ENCODE peak calls at places on chromosome 13, in seven cellular contexts. One of them, this sample, is unnamed.

GRCh38 chr13:51834581-51835158 is 10.3 kb downstream of the TMEM272 start:
- DNase-seq in GM12878: no peak
- DNase-seq in K562: no peak
- DNase-seq in GM23338: no peak
- DNase-seq in A549: no peak
- DNase-seq in HepG2: no peak
- DNase-seq in HL-60: no peak
- DNase-seq in this sample: no peak

GRCh38 chr13:30791354-30791921 is 56.1 kb downstream of the ALOX5AP start:
- DNase-seq in GM12878: no peak
- DNase-seq in A549: no peak
- DNase-seq in GM23338: no peak
- DNase-seq in HepG2: no peak
- DNase-seq in K562: no peak
- DNase-seq in HL-60: no peak
- DNase-seq in this sample: no peak

GRCh38 chr13:99086869-99087129 is 108.9 kb upstream of the DOCK9 start:
- DNase-seq in K562: no peak
- DNase-seq in GM12878: no peak
- DNase-seq in HL-60: no peak
- DNase-seq in GM23338: no peak
- DNase-seq in A549: no peak
- DNase-seq in HepG2: no peak
- DNase-seq in this sample: no peak

GRCh38 chr13:101289764-101290163 is 126.5 kb downstream of the NALCN start:
- DNase-seq in GM23338: peak
- DNase-seq in GM12878: no peak
- DNase-seq in HepG2: no peak
- DNase-seq in A549: peak
- DNase-seq in K562: no peak
- DNase-seq in HL-60: no peak
- DNase-seq in this sample: no peak

GRCh38 chr13:68759617-68760016 is 1348.0 kb upstream of the ATXN8OS start:
- DNase-seq in HepG2: no peak
- DNase-seq in K562: no peak
- DNase-seq in GM23338: no peak
- DNase-seq in A549: no peak
- DNase-seq in HL-60: no peak
- DNase-seq in GM12878: no peak
- DNase-seq in this sample: no peak

GRCh38 chr13:64505511-64505910 is 2724.6 kb downstream of the PCDH9 start:
- DNase-seq in GM23338: no peak
- DNase-seq in A549: no peak
- DNase-seq in K562: no peak
- DNase-seq in HepG2: no peak
- DNase-seq in GM12878: no peak
- DNase-seq in HL-60: no peak
- DNase-seq in this sample: no peak

GRCh38 chr13:43285891-43286602 is 262.7 kb downstream of the DNAJC15 start:
- DNase-seq in GM23338: no peak
- DNase-seq in A549: no peak
- DNase-seq in HL-60: no peak
- DNase-seq in GM12878: no peak
- DNase-seq in K562: no peak
- DNase-seq in HepG2: no peak
- DNase-seq in this sample: no peak

GRCh38 chr13:106490887-106491321 is 44.6 kb downstream of the EFNB2 start:
- DNase-seq in GM23338: no peak
- DNase-seq in HL-60: no peak
- DNase-seq in HepG2: no peak
- DNase-seq in GM12878: no peak
- DNase-seq in A549: no peak
- DNase-seq in K562: no peak
- DNase-seq in this sample: no peak

GRCh38 chr13:85194482-85194881 is 604.7 kb downstream of the SLITRK6 start:
- DNase-seq in GM23338: no peak
- DNase-seq in HL-60: no peak
- DNase-seq in A549: no peak
- DNase-seq in GM12878: no peak
- DNase-seq in HepG2: no peak
- DNase-seq in K562: no peak
- DNase-seq in this sample: no peak

GRCh38 chr13:50908371-50908770 is 1.2 kb upstream of the RNASEH2B start:
- DNase-seq in HepG2: no peak
- DNase-seq in K562: no peak
- DNase-seq in HL-60: no peak
- DNase-seq in A549: no peak
- DNase-seq in GM23338: no peak
- DNase-seq in GM12878: no peak
- DNase-seq in this sample: no peak

GRCh38 chr13:51148952-51149573 is 38.0 kb upstream of the C13orf42 start:
- DNase-seq in K562: no peak
- DNase-seq in HL-60: peak
- DNase-seq in A549: peak
- DNase-seq in GM12878: no peak
- DNase-seq in GM23338: peak
- DNase-seq in HepG2: no peak
- DNase-seq in this sample: no peak

GRCh38 chr13:95474992-95475391 is 77.5 kb upstream of the CLDN10 start:
- DNase-seq in GM23338: peak
- DNase-seq in K562: no peak
- DNase-seq in HL-60: no peak
- DNase-seq in HepG2: no peak
- DNase-seq in GM12878: no peak
- DNase-seq in A549: no peak
- DNase-seq in this sample: no peak

GRCh38 chr13:35891973-35892441 is 239.2 kb downstream of the DCLK1 start:
- DNase-seq in K562: no peak
- DNase-seq in GM12878: no peak
- DNase-seq in HepG2: no peak
- DNase-seq in GM23338: no peak
- DNase-seq in HL-60: no peak
- DNase-seq in A549: peak
- DNase-seq in this sample: peak

GRCh38 chr13:49792550-49793324 is at the start of gene KPNA3:
- DNase-seq in GM23338: peak
- DNase-seq in K562: peak
- DNase-seq in HepG2: peak
- DNase-seq in GM12878: peak
- DNase-seq in HL-60: peak
- DNase-seq in A549: peak
- DNase-seq in this sample: peak

GRCh38 chr13:102392810-102393209 is 9.0 kb downstream of the FGF14 start:
- DNase-seq in HL-60: no peak
- DNase-seq in GM23338: no peak
- DNase-seq in K562: no peak
- DNase-seq in A549: no peak
- DNase-seq in HepG2: no peak
- DNase-seq in GM12878: no peak
- DNase-seq in this sample: no peak

GRCh38 chr13:24225930-24226329 is 65.4 kb downstream of the SPATA13 start:
- DNase-seq in HepG2: no peak
- DNase-seq in A549: no peak
- DNase-seq in K562: no peak
- DNase-seq in GM23338: peak
- DNase-seq in HL-60: no peak
- DNase-seq in GM12878: no peak
- DNase-seq in this sample: no peak

GRCh38 chr13:24222756-24223155 is 62.2 kb downstream of the SPATA13 start:
- DNase-seq in HepG2: no peak
- DNase-seq in K562: no peak
- DNase-seq in HL-60: no peak
- DNase-seq in GM23338: no peak
- DNase-seq in GM12878: no peak
- DNase-seq in A549: no peak
- DNase-seq in this sample: no peak

GRCh38 chr13:24223341-24224231 is 63.1 kb downstream of the SPATA13 start:
- DNase-seq in GM23338: no peak
- DNase-seq in HepG2: no peak
- DNase-seq in A549: no peak
- DNase-seq in HL-60: no peak
- DNase-seq in K562: no peak
- DNase-seq in GM12878: no peak
- DNase-seq in this sample: no peak

GRCh38 chr13:24225062-24225461 is 64.5 kb downstream of the SPATA13 start:
- DNase-seq in GM12878: no peak
- DNase-seq in K562: no peak
- DNase-seq in GM23338: no peak
- DNase-seq in A549: no peak
- DNase-seq in HepG2: no peak
- DNase-seq in HL-60: no peak
- DNase-seq in this sample: no peak

GRCh38 chr13:24224232-24224680 is 63.7 kb downstream of the SPATA13 start:
- DNase-seq in A549: no peak
- DNase-seq in HepG2: no peak
- DNase-seq in K562: no peak
- DNase-seq in GM23338: no peak
- DNase-seq in GM12878: no peak
- DNase-seq in HL-60: no peak
- DNase-seq in this sample: no peak
- H3K4me3 ChIP-seq in A549: no peak
- H3K4me3 ChIP-seq in HepG2: no peak
- H3K4me3 ChIP-seq in K562: no peak
- H3K4me3 ChIP-seq in GM23338: no peak
- H3K4me3 ChIP-seq in GM12878: peak
- H3K4me3 ChIP-seq in HL-60: no peak
- H3K4me3 ChIP-seq in this sample: no peak

GRCh38 chr13:107518292-107518691 is 697.0 kb downstream of the LIG4 start:
- DNase-seq in A549: no peak
- DNase-seq in K562: no peak
- DNase-seq in HepG2: no peak
- DNase-seq in GM23338: peak
- DNase-seq in GM12878: no peak
- DNase-seq in HL-60: no peak
- DNase-seq in this sample: no peak
- TF ChIP-seq REST in A549: peak
- TF ChIP-seq REST in K562: no peak
- TF ChIP-seq REST in HepG2: no peak
- TF ChIP-seq REST in GM23338: peak
- TF ChIP-seq REST in GM12878: peak
- TF ChIP-seq REST in HL-60: peak
- TF ChIP-seq REST in this sample: peak

DNA sequence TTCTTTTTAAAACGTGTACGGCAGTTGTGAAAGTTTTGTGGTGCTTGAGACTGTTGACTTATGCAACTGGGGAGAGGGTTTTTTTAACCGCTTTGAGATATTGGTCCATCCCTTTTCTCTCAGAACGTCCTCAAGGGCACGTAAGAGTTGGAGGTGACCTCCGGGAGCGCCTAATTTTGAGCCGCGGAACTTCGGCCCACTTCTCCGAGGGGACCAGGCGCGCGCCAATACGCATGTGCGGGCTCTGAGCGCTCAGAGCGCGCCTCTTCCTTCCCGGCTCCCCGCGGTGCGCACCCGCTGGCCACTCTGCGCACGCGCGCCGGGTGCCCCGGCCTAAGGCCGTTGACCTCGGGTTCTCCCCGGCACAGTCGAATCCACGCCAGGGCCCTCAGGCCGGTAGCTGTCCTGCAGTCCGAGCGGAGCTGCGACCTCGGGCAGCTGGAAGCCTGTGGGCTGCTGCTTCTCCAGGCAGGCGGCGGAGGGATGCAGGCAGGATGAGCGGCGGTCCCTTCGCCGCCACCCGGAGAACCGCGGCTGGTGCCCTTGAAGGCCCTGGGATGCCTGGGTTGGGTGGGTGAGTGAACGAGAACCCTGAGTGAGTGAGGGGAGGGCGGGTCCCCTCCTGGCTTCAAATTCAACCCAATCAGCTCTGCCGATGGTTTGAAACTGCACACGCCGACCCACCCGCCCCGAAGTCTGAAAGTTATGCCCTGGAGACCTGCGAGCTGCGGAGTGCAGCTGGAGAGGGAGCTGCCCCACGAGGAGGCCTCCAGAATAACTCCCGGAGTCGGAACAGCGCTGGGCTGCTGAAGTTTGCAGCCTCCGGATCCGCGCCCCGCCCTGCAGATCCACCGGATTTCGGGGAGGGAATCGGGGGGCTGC is 7.3 kb downstream of the POU4F1 start:
- DNase-seq in A549: peak
- DNase-seq in GM12878: no peak
- DNase-seq in K562: no peak
- DNase-seq in GM23338: peak
- DNase-seq in HL-60: peak
- DNase-seq in HepG2: peak
- DNase-seq in this sample: no peak
- H3K4me3 ChIP-seq in A549: peak
- H3K4me3 ChIP-seq in GM12878: peak
- H3K4me3 ChIP-seq in K562: no peak
- H3K4me3 ChIP-seq in GM23338: peak
- H3K4me3 ChIP-seq in HL-60: peak
- H3K4me3 ChIP-seq in HepG2: peak
- H3K4me3 ChIP-seq in this sample: no peak

GRCh38 chr13:41654800-41655199 is 197.4 kb downstream of the RGCC start:
- DNase-seq in HepG2: no peak
- DNase-seq in K562: no peak
- DNase-seq in HL-60: peak
- DNase-seq in GM23338: no peak
- DNase-seq in A549: no peak
- DNase-seq in GM12878: no peak
- DNase-seq in this sample: no peak
- TF ChIP-seq REST in HepG2: no peak
- TF ChIP-seq REST in K562: no peak
- TF ChIP-seq REST in HL-60: no peak
- TF ChIP-seq REST in GM23338: no peak
- TF ChIP-seq REST in A549: no peak
- TF ChIP-seq REST in GM12878: no peak
- TF ChIP-seq REST in this sample: no peak

DNA sequence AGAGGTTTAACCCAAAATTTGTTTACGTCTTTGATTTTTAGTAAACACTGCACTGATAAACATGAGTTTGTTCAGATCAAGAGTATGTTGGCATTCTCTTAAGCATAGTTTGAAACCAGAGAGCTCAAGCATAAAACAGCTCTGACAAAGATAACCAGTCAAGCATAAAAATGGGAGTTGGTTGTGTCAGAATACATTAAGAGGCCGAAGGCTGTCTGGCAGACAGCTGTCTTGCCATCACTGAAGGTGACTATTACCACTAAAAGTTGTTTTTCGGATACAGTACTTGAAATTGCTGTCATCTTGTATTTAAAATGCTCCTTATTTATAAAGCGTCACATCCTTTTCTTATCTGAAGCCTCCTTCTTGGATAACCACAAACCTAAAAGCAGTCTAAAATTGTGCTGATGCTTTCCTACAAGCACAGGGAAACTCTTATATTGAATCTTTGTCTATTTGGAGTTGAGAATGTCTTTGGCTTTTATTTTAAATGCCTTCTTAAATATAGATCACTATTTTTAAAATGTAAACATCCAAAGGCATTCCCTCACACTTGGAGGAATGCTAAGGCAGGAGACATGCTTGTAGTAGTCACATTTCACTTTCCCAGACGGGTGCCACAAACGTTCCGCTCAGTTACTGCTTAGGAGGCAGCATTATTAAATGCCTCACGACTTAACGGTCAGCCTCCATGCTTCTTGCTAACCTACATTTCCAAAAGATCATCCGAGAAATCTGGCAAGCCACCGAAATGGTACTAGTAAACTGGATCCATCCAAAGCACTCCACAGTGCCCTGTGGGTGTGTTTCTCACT is 1.6 kb downstream of the SMAD9 start:
- DNase-seq in HL-60: no peak
- DNase-seq in A549: no peak
- DNase-seq in GM12878: no peak
- DNase-seq in HepG2: no peak
- DNase-seq in GM23338: peak
- DNase-seq in K562: no peak
- DNase-seq in this sample: no peak
- H3K4me3 ChIP-seq in HL-60: no peak
- H3K4me3 ChIP-seq in A549: peak
- H3K4me3 ChIP-seq in GM12878: no peak
- H3K4me3 ChIP-seq in HepG2: peak
- H3K4me3 ChIP-seq in GM23338: peak
- H3K4me3 ChIP-seq in K562: no peak
- H3K4me3 ChIP-seq in this sample: peak

This sample was measured in Panc1.